ENCODE peak calls at places on chromosomes 12 and 14, in nine cellular contexts. L, M, Z, T, W, X, N, O and F are unnamed samples.

GRCh38 chr12:117361312-117361670 is at the start of gene NOS1:
- DNase-seq in L (no peak), M (peak; percentile 31), Z (no peak), T (no peak), W (no peak), X (no peak), N (no peak), O (no peak), F (no peak)

GRCh38 chr12:32828120-32828519 is 68.5 kb downstream of the PKP2 start:
- DNase-seq in L (no peak), M (no peak), Z (no peak), T (no peak), W (no peak), X (no peak), N (no peak), O (no peak), F (no peak)

GRCh38 chr14:96077983-96078686 is 39.0 kb downstream of the C14orf132 start:
- DNase-seq in L (no peak), M (peak; percentile 21), Z (no peak), T (no peak), W (no peak), X (no peak), N (no peak), O (no peak), F (no peak)

GRCh38 chr14:71062581-71063303 is 155.5 kb downstream of the PCNX1 start:
- DNase-seq in L (no peak), M (no peak), Z (no peak), T (no peak), W (no peak), X (no peak), N (no peak), O (no peak), F (no peak)

GRCh38 chr14:30417999-30418398 is 141.0 kb upstream of the G2E3 start:
- DNase-seq in L (no peak), M (no peak), Z (no peak), T (no peak), W (no peak), X (no peak), N (no peak), O (no peak), F (no peak)

GRCh38 chr14:90632868-90633267 is 183.4 kb downstream of the TTC7B start:
- DNase-seq in L (no peak), M (no peak), Z (no peak), T (no peak), W (no peak), X (no peak), N (no peak), O (no peak), F (no peak)

GRCh38 chr14:35050652-35051051 is 4.6 kb downstream of the FAM177A1 start:
- DNase-seq in L (no peak), M (no peak), Z (no peak), T (no peak), W (no peak), X (no peak), N (no peak), O (no peak), F (no peak)

GRCh38 chr14:94539181-94539580 is 22.1 kb upstream of the SERPINA4 start:
- DNase-seq in L (no peak), M (no peak), Z (no peak), T (no peak), W (no peak), X (no peak), N (no peak), O (no peak), F (no peak)

GRCh38 chr14:26173581-26173980 is 424.3 kb downstream of the NOVA1 start:
- DNase-seq in L (no peak), M (no peak), Z (peak; percentile 38), T (no peak), W (no peak), X (no peak), N (no peak), O (no peak), F (no peak)

GRCh38 chr12:86727151-86727550 is 471.0 kb upstream of the MGAT4C start:
- DNase-seq in L (no peak), M (no peak), Z (no peak), T (no peak), W (no peak), X (no peak), N (no peak), O (no peak), F (no peak)

GRCh38 chr14:61609143-61609851 is 86.0 kb upstream of the HIF1A start:
- DNase-seq in L (no peak), M (no peak), Z (no peak), T (no peak), W (no peak), X (no peak), N (no peak), O (no peak), F (no peak)

GRCh38 chr12:119446459-119446858 is 111.9 kb downstream of the CCDC60 start:
- DNase-seq in L (no peak), M (no peak), Z (peak; percentile 39), T (no peak), W (no peak), X (no peak), N (no peak), O (no peak), F (no peak)

GRCh38 chr12:124022161-124022560 is 49.1 kb downstream of the ZNF664 start:
- DNase-seq in L (no peak), M (no peak), Z (no peak), T (no peak), W (no peak), X (no peak), N (no peak), O (no peak), F (no peak)

GRCh38 chr12:11075642-11076041 is 13.5 kb upstream of the TAS2R46 start:
- DNase-seq in L (no peak), M (no peak), Z (no peak), T (no peak), W (no peak), X (no peak), N (no peak), O (no peak), F (no peak)

GRCh38 chr14:37197421-37198272 is at the start of gene MIPOL1:
- DNase-seq in L (no peak), M (peak; percentile 88), Z (peak; percentile 41), T (no peak), W (peak; percentile 8), X (no peak), N (no peak), O (no peak), F (peak; percentile 86)

GRCh38 chr12:33248364-33248763 is 191.3 kb downstream of the SYT10 start:
- DNase-seq in L (no peak), M (no peak), Z (no peak), T (no peak), W (no peak), X (no peak), N (no peak), O (no peak), F (no peak)

GRCh38 chr14:60093606-60094005 is 1.9 kb downstream of the PCNX4 start:
- DNase-seq in L (no peak), M (no peak), Z (no peak), T (no peak), W (no peak), X (no peak), N (no peak), O (no peak), F (no peak)

GRCh38 chr12:92462049-92462448 is 240.7 kb upstream of the PLEKHG7 start:
- DNase-seq in L (no peak), M (no peak), Z (no peak), T (no peak), W (no peak), X (no peak), N (no peak), O (peak; percentile 2), F (no peak)

GRCh38 chr12:71780207-71780822 is 25.7 kb downstream of the RAB21 start:
- DNase-seq in L (no peak), M (peak; percentile 64), Z (no peak), T (peak; percentile 38), W (peak; percentile 22), X (no peak), N (peak; percentile 6), O (peak; percentile 39), F (peak; percentile 35)